ENCODE peak calls at places on chromosomes 12 and 14, in eight cellular contexts. One of them, this sample, is unnamed.
A peak's percentile ranks its signal among the peaks of the same experiment; 100 is the strongest.

GRCh38 chr12:12837025-12837872 is 24.1 kb downstream of the DDX47 start:
- DNase-seq in MCF 10A: peak; percentile 83
- DNase-seq in RWPE1: peak; percentile 69
- DNase-seq in stimulated activated CD8-positive, alpha-beta memory T cell treated with anti-CD3 and anti-CD28 coated beads, Interleukin-2, amount 100 ng/mL, for 1 hour: no peak
- DNase-seq in endothelial cell: peak; percentile 12
- DNase-seq in effector CD4-positive, alpha-beta T cell: no peak
- DNase-seq in Daoy: peak; percentile 83
- DNase-seq in GOT3: no peak
- DNase-seq in this sample: peak; percentile 60

GRCh38 chr12:25733541-25733940 is 180.5 kb upstream of the LMNTD1 start:
- DNase-seq in MCF 10A: no peak
- DNase-seq in RWPE1: no peak
- DNase-seq in stimulated activated CD8-positive, alpha-beta memory T cell treated with anti-CD3 and anti-CD28 coated beads, Interleukin-2, amount 100 ng/mL, for 1 hour: no peak
- DNase-seq in endothelial cell: no peak
- DNase-seq in effector CD4-positive, alpha-beta T cell: no peak
- DNase-seq in Daoy: no peak
- DNase-seq in GOT3: no peak
- DNase-seq in this sample: no peak

GRCh38 chr12:49659753-49660152 is 36.4 kb downstream of the PRPF40B start:
- DNase-seq in MCF 10A: no peak
- DNase-seq in RWPE1: no peak
- DNase-seq in stimulated activated CD8-positive, alpha-beta memory T cell treated with anti-CD3 and anti-CD28 coated beads, Interleukin-2, amount 100 ng/mL, for 1 hour: no peak
- DNase-seq in endothelial cell: no peak
- DNase-seq in effector CD4-positive, alpha-beta T cell: no peak
- DNase-seq in Daoy: no peak
- DNase-seq in GOT3: no peak
- DNase-seq in this sample: no peak

GRCh38 chr12:4866288-4866687 is 43.4 kb upstream of the KCNA1 start:
- DNase-seq in MCF 10A: no peak
- DNase-seq in RWPE1: no peak
- DNase-seq in stimulated activated CD8-positive, alpha-beta memory T cell treated with anti-CD3 and anti-CD28 coated beads, Interleukin-2, amount 100 ng/mL, for 1 hour: no peak
- DNase-seq in endothelial cell: no peak
- DNase-seq in effector CD4-positive, alpha-beta T cell: no peak
- DNase-seq in Daoy: no peak
- DNase-seq in GOT3: no peak
- DNase-seq in this sample: no peak

GRCh38 chr12:46201284-46201789 is 67.5 kb downstream of the SLC38A1 start:
- DNase-seq in MCF 10A: no peak
- DNase-seq in RWPE1: no peak
- DNase-seq in stimulated activated CD8-positive, alpha-beta memory T cell treated with anti-CD3 and anti-CD28 coated beads, Interleukin-2, amount 100 ng/mL, for 1 hour: no peak
- DNase-seq in endothelial cell: no peak
- DNase-seq in effector CD4-positive, alpha-beta T cell: no peak
- DNase-seq in Daoy: no peak
- DNase-seq in GOT3: no peak
- DNase-seq in this sample: no peak

GRCh38 chr12:96872946-96873345 is 34.1 kb upstream of the NEDD1 start:
- DNase-seq in MCF 10A: no peak
- DNase-seq in RWPE1: no peak
- DNase-seq in stimulated activated CD8-positive, alpha-beta memory T cell treated with anti-CD3 and anti-CD28 coated beads, Interleukin-2, amount 100 ng/mL, for 1 hour: no peak
- DNase-seq in endothelial cell: no peak
- DNase-seq in effector CD4-positive, alpha-beta T cell: no peak
- DNase-seq in Daoy: no peak
- DNase-seq in GOT3: no peak
- DNase-seq in this sample: no peak

GRCh38 chr14:101495284-101495683 is 66.0 kb upstream of the DIO3 start:
- DNase-seq in MCF 10A: no peak
- DNase-seq in RWPE1: no peak
- DNase-seq in stimulated activated CD8-positive, alpha-beta memory T cell treated with anti-CD3 and anti-CD28 coated beads, Interleukin-2, amount 100 ng/mL, for 1 hour: no peak
- DNase-seq in endothelial cell: no peak
- DNase-seq in effector CD4-positive, alpha-beta T cell: no peak
- DNase-seq in Daoy: peak; percentile 29
- DNase-seq in GOT3: no peak
- DNase-seq in this sample: no peak

GRCh38 chr14:39492267-39492666 is 60.0 kb upstream of the FBXO33 start:
- DNase-seq in MCF 10A: peak; percentile 25
- DNase-seq in RWPE1: peak; percentile 9
- DNase-seq in stimulated activated CD8-positive, alpha-beta memory T cell treated with anti-CD3 and anti-CD28 coated beads, Interleukin-2, amount 100 ng/mL, for 1 hour: no peak
- DNase-seq in endothelial cell: no peak
- DNase-seq in effector CD4-positive, alpha-beta T cell: no peak
- DNase-seq in Daoy: peak; percentile 48
- DNase-seq in GOT3: no peak
- DNase-seq in this sample: peak; percentile 25

GRCh38 chr14:55803506-55804197 is 223.6 kb downstream of the KTN1 start:
- DNase-seq in MCF 10A: no peak
- DNase-seq in RWPE1: no peak
- DNase-seq in stimulated activated CD8-positive, alpha-beta memory T cell treated with anti-CD3 and anti-CD28 coated beads, Interleukin-2, amount 100 ng/mL, for 1 hour: no peak
- DNase-seq in endothelial cell: no peak
- DNase-seq in effector CD4-positive, alpha-beta T cell: no peak
- DNase-seq in Daoy: no peak
- DNase-seq in GOT3: no peak
- DNase-seq in this sample: no peak

GRCh38 chr12:19507823-19508222 is 68.5 kb downstream of the AEBP2 start:
- DNase-seq in MCF 10A: peak; percentile 10
- DNase-seq in RWPE1: no peak
- DNase-seq in stimulated activated CD8-positive, alpha-beta memory T cell treated with anti-CD3 and anti-CD28 coated beads, Interleukin-2, amount 100 ng/mL, for 1 hour: no peak
- DNase-seq in endothelial cell: no peak
- DNase-seq in effector CD4-positive, alpha-beta T cell: no peak
- DNase-seq in Daoy: no peak
- DNase-seq in GOT3: no peak
- DNase-seq in this sample: no peak

GRCh38 chr14:61187642-61187905 is 93.6 kb downstream of the TMEM30B start:
- DNase-seq in MCF 10A: no peak
- DNase-seq in RWPE1: no peak
- DNase-seq in stimulated activated CD8-positive, alpha-beta memory T cell treated with anti-CD3 and anti-CD28 coated beads, Interleukin-2, amount 100 ng/mL, for 1 hour: no peak
- DNase-seq in endothelial cell: no peak
- DNase-seq in effector CD4-positive, alpha-beta T cell: no peak
- DNase-seq in Daoy: no peak
- DNase-seq in GOT3: no peak
- DNase-seq in this sample: no peak

GRCh38 chr14:106844608-106845285 is 1318.4 kb downstream of the TMEM121 start:
- DNase-seq in MCF 10A: peak; percentile 42
- DNase-seq in RWPE1: no peak
- DNase-seq in stimulated activated CD8-positive, alpha-beta memory T cell treated with anti-CD3 and anti-CD28 coated beads, Interleukin-2, amount 100 ng/mL, for 1 hour: peak; percentile 53
- DNase-seq in endothelial cell: no peak
- DNase-seq in effector CD4-positive, alpha-beta T cell: peak; percentile 49
- DNase-seq in Daoy: peak; percentile 33
- DNase-seq in GOT3: no peak
- DNase-seq in this sample: no peak

GRCh38 chr14:20631821-20632389 is 9.6 kb downstream of the OR6S1 start:
- DNase-seq in MCF 10A: peak; percentile 81
- DNase-seq in RWPE1: no peak
- DNase-seq in stimulated activated CD8-positive, alpha-beta memory T cell treated with anti-CD3 and anti-CD28 coated beads, Interleukin-2, amount 100 ng/mL, for 1 hour: no peak
- DNase-seq in endothelial cell: peak; percentile 59
- DNase-seq in effector CD4-positive, alpha-beta T cell: no peak
- DNase-seq in Daoy: peak; percentile 87
- DNase-seq in GOT3: no peak
- DNase-seq in this sample: no peak

GRCh38 chr12:70759161-70759918 is 122.1 kb upstream of the PTPRB start:
- DNase-seq in MCF 10A: no peak
- DNase-seq in RWPE1: no peak
- DNase-seq in stimulated activated CD8-positive, alpha-beta memory T cell treated with anti-CD3 and anti-CD28 coated beads, Interleukin-2, amount 100 ng/mL, for 1 hour: no peak
- DNase-seq in endothelial cell: no peak
- DNase-seq in effector CD4-positive, alpha-beta T cell: no peak
- DNase-seq in Daoy: no peak
- DNase-seq in GOT3: no peak
- DNase-seq in this sample: no peak

GRCh38 chr12:22518998-22519397 is 25.3 kb downstream of the C2CD5 start:
- DNase-seq in MCF 10A: peak; percentile 15
- DNase-seq in RWPE1: no peak
- DNase-seq in stimulated activated CD8-positive, alpha-beta memory T cell treated with anti-CD3 and anti-CD28 coated beads, Interleukin-2, amount 100 ng/mL, for 1 hour: no peak
- DNase-seq in endothelial cell: no peak
- DNase-seq in effector CD4-positive, alpha-beta T cell: no peak
- DNase-seq in Daoy: no peak
- DNase-seq in GOT3: no peak
- DNase-seq in this sample: no peak

GRCh38 chr12:65533177-65533883 is 254.8 kb downstream of the MSRB3 start:
- DNase-seq in MCF 10A: peak; percentile 18
- DNase-seq in RWPE1: no peak
- DNase-seq in stimulated activated CD8-positive, alpha-beta memory T cell treated with anti-CD3 and anti-CD28 coated beads, Interleukin-2, amount 100 ng/mL, for 1 hour: no peak
- DNase-seq in endothelial cell: no peak
- DNase-seq in effector CD4-positive, alpha-beta T cell: no peak
- DNase-seq in Daoy: peak; percentile 62
- DNase-seq in GOT3: no peak
- DNase-seq in this sample: peak; percentile 51

GRCh38 chr14:104291123-104292000 is 153.0 kb downstream of the KIF26A start:
- DNase-seq in MCF 10A: no peak
- DNase-seq in RWPE1: no peak
- DNase-seq in stimulated activated CD8-positive, alpha-beta memory T cell treated with anti-CD3 and anti-CD28 coated beads, Interleukin-2, amount 100 ng/mL, for 1 hour: no peak
- DNase-seq in endothelial cell: peak; percentile 44
- DNase-seq in effector CD4-positive, alpha-beta T cell: no peak
- DNase-seq in Daoy: no peak
- DNase-seq in GOT3: no peak
- DNase-seq in this sample: no peak

GRCh38 chr14:105069887-105070759 is 4.9 kb upstream of the GPR132 start:
- DNase-seq in MCF 10A: no peak
- DNase-seq in RWPE1: no peak
- DNase-seq in stimulated activated CD8-positive, alpha-beta memory T cell treated with anti-CD3 and anti-CD28 coated beads, Interleukin-2, amount 100 ng/mL, for 1 hour: no peak
- DNase-seq in endothelial cell: no peak
- DNase-seq in effector CD4-positive, alpha-beta T cell: no peak
- DNase-seq in Daoy: peak; percentile 52
- DNase-seq in GOT3: no peak
- DNase-seq in this sample: no peak

GRCh38 chr14:79915411-79915810 is 295.9 kb downstream of the DIO2 start:
- DNase-seq in MCF 10A: no peak
- DNase-seq in RWPE1: no peak
- DNase-seq in stimulated activated CD8-positive, alpha-beta memory T cell treated with anti-CD3 and anti-CD28 coated beads, Interleukin-2, amount 100 ng/mL, for 1 hour: no peak
- DNase-seq in endothelial cell: no peak
- DNase-seq in effector CD4-positive, alpha-beta T cell: no peak
- DNase-seq in Daoy: no peak
- DNase-seq in GOT3: no peak
- DNase-seq in this sample: no peak

GRCh38 chr12:54428050-54429013 is 9.3 kb upstream of the ITGA5 start:
- DNase-seq in MCF 10A: peak; percentile 87
- DNase-seq in RWPE1: peak; percentile 88
- DNase-seq in stimulated activated CD8-positive, alpha-beta memory T cell treated with anti-CD3 and anti-CD28 coated beads, Interleukin-2, amount 100 ng/mL, for 1 hour: no peak
- DNase-seq in endothelial cell: peak; percentile 65
- DNase-seq in effector CD4-positive, alpha-beta T cell: no peak
- DNase-seq in Daoy: peak; percentile 84
- DNase-seq in GOT3: peak; percentile 41
- DNase-seq in this sample: peak; percentile 45

GRCh38 chr12:57765003-57765697 is 1.7 kb downstream of the CYP27B1 start:
- DNase-seq in MCF 10A: peak; percentile 73
- DNase-seq in RWPE1: peak; percentile 69
- DNase-seq in stimulated activated CD8-positive, alpha-beta memory T cell treated with anti-CD3 and anti-CD28 coated beads, Interleukin-2, amount 100 ng/mL, for 1 hour: peak; percentile 22
- DNase-seq in endothelial cell: peak; percentile 44
- DNase-seq in effector CD4-positive, alpha-beta T cell: peak; percentile 38
- DNase-seq in Daoy: peak; percentile 80
- DNase-seq in GOT3: peak; percentile 100
- DNase-seq in this sample: no peak

GRCh38 chr14:64708148-64709004 is 4.2 kb downstream of the PLEKHG3 start:
- DNase-seq in MCF 10A: peak; percentile 77
- DNase-seq in RWPE1: peak; percentile 95
- DNase-seq in stimulated activated CD8-positive, alpha-beta memory T cell treated with anti-CD3 and anti-CD28 coated beads, Interleukin-2, amount 100 ng/mL, for 1 hour: no peak
- DNase-seq in endothelial cell: no peak
- DNase-seq in effector CD4-positive, alpha-beta T cell: peak; percentile 17
- DNase-seq in Daoy: peak; percentile 84
- DNase-seq in GOT3: no peak
- DNase-seq in this sample: peak; percentile 79

GRCh38 chr14:37024166-37024565 is 148.2 kb downstream of the SLC25A21 start:
- DNase-seq in MCF 10A: peak; percentile 17
- DNase-seq in RWPE1: no peak
- DNase-seq in stimulated activated CD8-positive, alpha-beta memory T cell treated with anti-CD3 and anti-CD28 coated beads, Interleukin-2, amount 100 ng/mL, for 1 hour: no peak
- DNase-seq in endothelial cell: no peak
- DNase-seq in effector CD4-positive, alpha-beta T cell: no peak
- DNase-seq in Daoy: no peak
- DNase-seq in GOT3: no peak
- DNase-seq in this sample: no peak

GRCh38 chr12:53205747-53206146 is 1.3 kb downstream of the ITGB7 start:
- DNase-seq in MCF 10A: peak; percentile 62
- DNase-seq in RWPE1: peak; percentile 70
- DNase-seq in stimulated activated CD8-positive, alpha-beta memory T cell treated with anti-CD3 and anti-CD28 coated beads, Interleukin-2, amount 100 ng/mL, for 1 hour: peak; percentile 44
- DNase-seq in endothelial cell: no peak
- DNase-seq in effector CD4-positive, alpha-beta T cell: peak; percentile 33
- DNase-seq in Daoy: peak; percentile 90
- DNase-seq in GOT3: peak; percentile 37
- DNase-seq in this sample: peak; percentile 88

GRCh38 chr14:39264558-39264957 is 30.8 kb downstream of the MIA2 start:
- DNase-seq in MCF 10A: peak; percentile 50
- DNase-seq in RWPE1: no peak
- DNase-seq in stimulated activated CD8-positive, alpha-beta memory T cell treated with anti-CD3 and anti-CD28 coated beads, Interleukin-2, amount 100 ng/mL, for 1 hour: no peak
- DNase-seq in endothelial cell: no peak
- DNase-seq in effector CD4-positive, alpha-beta T cell: no peak
- DNase-seq in Daoy: no peak
- DNase-seq in GOT3: no peak
- DNase-seq in this sample: no peak

GRCh38 chr14:100739306-100739705 is 12.6 kb downstream of the DLK1 start:
- DNase-seq in MCF 10A: no peak
- DNase-seq in RWPE1: no peak
- DNase-seq in stimulated activated CD8-positive, alpha-beta memory T cell treated with anti-CD3 and anti-CD28 coated beads, Interleukin-2, amount 100 ng/mL, for 1 hour: no peak
- DNase-seq in endothelial cell: no peak
- DNase-seq in effector CD4-positive, alpha-beta T cell: no peak
- DNase-seq in Daoy: no peak
- DNase-seq in GOT3: no peak
- DNase-seq in this sample: no peak

GRCh38 chr14:34682787-34683321 is 31.5 kb downstream of the CFL2 start:
- DNase-seq in MCF 10A: no peak
- DNase-seq in RWPE1: no peak
- DNase-seq in stimulated activated CD8-positive, alpha-beta memory T cell treated with anti-CD3 and anti-CD28 coated beads, Interleukin-2, amount 100 ng/mL, for 1 hour: no peak
- DNase-seq in endothelial cell: no peak
- DNase-seq in effector CD4-positive, alpha-beta T cell: no peak
- DNase-seq in Daoy: peak; percentile 35
- DNase-seq in GOT3: no peak
- DNase-seq in this sample: no peak